ENCODE peak calls at places on chromosomes 6 and 20, in nine cellular contexts. One of them, this sample, is unnamed.

GRCh38 chr6:162777091-162777490 is 49.3 kb downstream of the PACRG start:
- DNase-seq in K562: no peak
- DNase-seq in psoas muscle: no peak
- DNase-seq in heart right ventricle: no peak
- DNase-seq in pancreas: no peak
- DNase-seq in brain microvascular endothelial cell: no peak
- DNase-seq in fibroblast of lung: no peak
- DNase-seq in mammary epithelial cell: no peak
- DNase-seq in IMR-90: no peak
- DNase-seq in this sample: no peak

GRCh38 chr6:66226099-66226498 is 519.1 kb upstream of the EYS start:
- DNase-seq in mammary epithelial cell: no peak
- DNase-seq in brain microvascular endothelial cell: no peak
- DNase-seq in pancreas: no peak
- DNase-seq in K562: no peak
- DNase-seq in psoas muscle: no peak
- DNase-seq in fibroblast of lung: peak
- DNase-seq in IMR-90: no peak
- DNase-seq in heart right ventricle: no peak
- DNase-seq in this sample: peak

GRCh38 chr20:63628246-63628975 is 1.5 kb upstream of the GMEB2 start:
- DNase-seq in IMR-90: peak
- DNase-seq in psoas muscle: peak
- DNase-seq in fibroblast of lung: peak
- DNase-seq in brain microvascular endothelial cell: peak
- DNase-seq in pancreas: peak
- DNase-seq in K562: peak
- DNase-seq in mammary epithelial cell: peak
- DNase-seq in heart right ventricle: peak
- DNase-seq in this sample: peak

GRCh38 chr6:101110814-101111213 is 229.7 kb upstream of the ASCC3 start:
- DNase-seq in heart right ventricle: no peak
- DNase-seq in K562: no peak
- DNase-seq in psoas muscle: no peak
- DNase-seq in brain microvascular endothelial cell: no peak
- DNase-seq in mammary epithelial cell: no peak
- DNase-seq in pancreas: no peak
- DNase-seq in fibroblast of lung: no peak
- DNase-seq in IMR-90: peak
- DNase-seq in this sample: peak

GRCh38 chr20:52459150-52459549 is 267.6 kb upstream of the ZFP64 start:
- DNase-seq in K562: no peak
- DNase-seq in heart right ventricle: no peak
- DNase-seq in fibroblast of lung: no peak
- DNase-seq in pancreas: no peak
- DNase-seq in mammary epithelial cell: no peak
- DNase-seq in IMR-90: no peak
- DNase-seq in brain microvascular endothelial cell: no peak
- DNase-seq in psoas muscle: no peak
- DNase-seq in this sample: no peak

GRCh38 chr20:20241966-20242365 is 125.9 kb upstream of the INSM1 start:
- DNase-seq in psoas muscle: no peak
- DNase-seq in mammary epithelial cell: no peak
- DNase-seq in heart right ventricle: no peak
- DNase-seq in IMR-90: no peak
- DNase-seq in brain microvascular endothelial cell: no peak
- DNase-seq in K562: no peak
- DNase-seq in fibroblast of lung: no peak
- DNase-seq in pancreas: no peak
- DNase-seq in this sample: no peak

GRCh38 chr6:79538481-79538971 is 1.3 kb upstream of the LCA5 start:
- DNase-seq in fibroblast of lung: peak
- DNase-seq in pancreas: no peak
- DNase-seq in brain microvascular endothelial cell: no peak
- DNase-seq in heart right ventricle: no peak
- DNase-seq in psoas muscle: no peak
- DNase-seq in K562: no peak
- DNase-seq in IMR-90: no peak
- DNase-seq in mammary epithelial cell: peak
- DNase-seq in this sample: peak

GRCh38 chr6:170290306-170291128 is at the start of gene DLL1:
- DNase-seq in K562: no peak
- DNase-seq in heart right ventricle: peak
- DNase-seq in IMR-90: peak
- DNase-seq in mammary epithelial cell: peak
- DNase-seq in fibroblast of lung: no peak
- DNase-seq in brain microvascular endothelial cell: no peak
- DNase-seq in psoas muscle: peak
- DNase-seq in pancreas: peak
- DNase-seq in this sample: peak

GRCh38 chr6:43453831-43454230 is 1.5 kb downstream of the DLK2 start:
- DNase-seq in brain microvascular endothelial cell: no peak
- DNase-seq in psoas muscle: no peak
- DNase-seq in IMR-90: no peak
- DNase-seq in fibroblast of lung: no peak
- DNase-seq in K562: no peak
- DNase-seq in heart right ventricle: no peak
- DNase-seq in pancreas: no peak
- DNase-seq in mammary epithelial cell: no peak
- DNase-seq in this sample: no peak

GRCh38 chr6:170073846-170074245 is 217.0 kb downstream of the DLL1 start:
- DNase-seq in IMR-90: no peak
- DNase-seq in psoas muscle: no peak
- DNase-seq in fibroblast of lung: no peak
- DNase-seq in pancreas: peak
- DNase-seq in K562: no peak
- DNase-seq in heart right ventricle: no peak
- DNase-seq in mammary epithelial cell: no peak
- DNase-seq in brain microvascular endothelial cell: no peak
- DNase-seq in this sample: no peak

GRCh38 chr20:59827138-59828056 is 106.0 kb downstream of the SYCP2 start:
- DNase-seq in K562: no peak
- DNase-seq in psoas muscle: no peak
- DNase-seq in pancreas: no peak
- DNase-seq in IMR-90: no peak
- DNase-seq in brain microvascular endothelial cell: no peak
- DNase-seq in mammary epithelial cell: no peak
- DNase-seq in fibroblast of lung: no peak
- DNase-seq in heart right ventricle: no peak
- DNase-seq in this sample: no peak

GRCh38 chr6:34229877-34230276 is 6.8 kb upstream of the HMGA1 start:
- DNase-seq in IMR-90: no peak
- DNase-seq in brain microvascular endothelial cell: no peak
- DNase-seq in psoas muscle: peak
- DNase-seq in pancreas: no peak
- DNase-seq in fibroblast of lung: no peak
- DNase-seq in K562: no peak
- DNase-seq in mammary epithelial cell: no peak
- DNase-seq in heart right ventricle: no peak
- DNase-seq in this sample: no peak

GRCh38 chr20:2738734-2739398 is 46.3 kb downstream of the EBF4 start:
- DNase-seq in fibroblast of lung: no peak
- DNase-seq in heart right ventricle: no peak
- DNase-seq in K562: no peak
- DNase-seq in brain microvascular endothelial cell: no peak
- DNase-seq in pancreas: no peak
- DNase-seq in IMR-90: no peak
- DNase-seq in psoas muscle: no peak
- DNase-seq in mammary epithelial cell: no peak
- DNase-seq in this sample: no peak

GRCh38 chr6:56841372-56841749 is 113.5 kb upstream of the BEND6 start:
- DNase-seq in psoas muscle: no peak
- DNase-seq in brain microvascular endothelial cell: no peak
- DNase-seq in K562: no peak
- DNase-seq in mammary epithelial cell: no peak
- DNase-seq in IMR-90: no peak
- DNase-seq in heart right ventricle: no peak
- DNase-seq in pancreas: no peak
- DNase-seq in fibroblast of lung: no peak
- DNase-seq in this sample: no peak
- H3K4me3 ChIP-seq in psoas muscle: peak
- H3K4me3 ChIP-seq in brain microvascular endothelial cell: no peak
- H3K4me3 ChIP-seq in K562: no peak
- H3K4me3 ChIP-seq in mammary epithelial cell: no peak
- H3K4me3 ChIP-seq in IMR-90: peak
- H3K4me3 ChIP-seq in heart right ventricle: peak
- H3K4me3 ChIP-seq in pancreas: no peak
- H3K4me3 ChIP-seq in fibroblast of lung: peak
- H3K4me3 ChIP-seq in this sample: no peak

GRCh38 chr20:43755390-43755789 is 28.6 kb upstream of the GTSF1L start:
- DNase-seq in psoas muscle: no peak
- DNase-seq in K562: no peak
- DNase-seq in pancreas: no peak
- DNase-seq in heart right ventricle: no peak
- DNase-seq in mammary epithelial cell: no peak
- DNase-seq in IMR-90: peak
- DNase-seq in brain microvascular endothelial cell: peak
- DNase-seq in fibroblast of lung: peak
- DNase-seq in this sample: no peak

GRCh38 chr20:43750774-43751166 is 24.0 kb upstream of the GTSF1L start:
- DNase-seq in IMR-90: no peak
- DNase-seq in heart right ventricle: no peak
- DNase-seq in K562: no peak
- DNase-seq in mammary epithelial cell: no peak
- DNase-seq in pancreas: no peak
- DNase-seq in psoas muscle: no peak
- DNase-seq in brain microvascular endothelial cell: no peak
- DNase-seq in fibroblast of lung: no peak
- DNase-seq in this sample: no peak

GRCh38 chr20:43751167-43752050 is 24.6 kb upstream of the GTSF1L start:
- DNase-seq in psoas muscle: no peak
- DNase-seq in heart right ventricle: no peak
- DNase-seq in brain microvascular endothelial cell: peak
- DNase-seq in IMR-90: peak
- DNase-seq in K562: no peak
- DNase-seq in fibroblast of lung: peak
- DNase-seq in mammary epithelial cell: peak
- DNase-seq in pancreas: no peak
- DNase-seq in this sample: no peak

GRCh38 chr20:43752051-43752360 is 25.2 kb upstream of the GTSF1L start:
- DNase-seq in pancreas: no peak
- DNase-seq in fibroblast of lung: no peak
- DNase-seq in brain microvascular endothelial cell: no peak
- DNase-seq in heart right ventricle: no peak
- DNase-seq in psoas muscle: no peak
- DNase-seq in K562: no peak
- DNase-seq in IMR-90: no peak
- DNase-seq in mammary epithelial cell: no peak
- DNase-seq in this sample: no peak

GRCh38 chr20:43752561-43753301 is 25.9 kb upstream of the GTSF1L start:
- DNase-seq in mammary epithelial cell: peak
- DNase-seq in fibroblast of lung: peak
- DNase-seq in K562: no peak
- DNase-seq in brain microvascular endothelial cell: peak
- DNase-seq in pancreas: no peak
- DNase-seq in heart right ventricle: no peak
- DNase-seq in IMR-90: peak
- DNase-seq in psoas muscle: no peak
- DNase-seq in this sample: no peak
- H3K27ac ChIP-seq in mammary epithelial cell: no peak
- H3K27ac ChIP-seq in fibroblast of lung: peak
- H3K27ac ChIP-seq in K562: no peak
- H3K27ac ChIP-seq in brain microvascular endothelial cell: peak
- H3K27ac ChIP-seq in pancreas: no peak
- H3K27ac ChIP-seq in heart right ventricle: no peak
- H3K27ac ChIP-seq in IMR-90: no peak
- H3K27ac ChIP-seq in psoas muscle: no peak
- H3K27ac ChIP-seq in this sample: no peak

GRCh38 chr6:83466328-83466727 is 35.5 kb upstream of the ME1 start:
- DNase-seq in IMR-90: no peak
- DNase-seq in heart right ventricle: no peak
- DNase-seq in mammary epithelial cell: no peak
- DNase-seq in fibroblast of lung: no peak
- DNase-seq in K562: no peak
- DNase-seq in pancreas: no peak
- DNase-seq in brain microvascular endothelial cell: no peak
- DNase-seq in psoas muscle: no peak
- DNase-seq in this sample: no peak

GRCh38 chr6:83472767-83473166 is 39.6 kb upstream of the PRSS35 start:
- DNase-seq in pancreas: no peak
- DNase-seq in fibroblast of lung: no peak
- DNase-seq in psoas muscle: no peak
- DNase-seq in IMR-90: no peak
- DNase-seq in mammary epithelial cell: no peak
- DNase-seq in K562: no peak
- DNase-seq in heart right ventricle: no peak
- DNase-seq in brain microvascular endothelial cell: no peak
- DNase-seq in this sample: no peak

GRCh38 chr6:83467620-83468036 is 36.8 kb upstream of the ME1 start:
- DNase-seq in psoas muscle: peak
- DNase-seq in pancreas: no peak
- DNase-seq in heart right ventricle: peak
- DNase-seq in mammary epithelial cell: no peak
- DNase-seq in K562: no peak
- DNase-seq in fibroblast of lung: no peak
- DNase-seq in IMR-90: no peak
- DNase-seq in brain microvascular endothelial cell: no peak
- DNase-seq in this sample: no peak

GRCh38 chr6:83474309-83474708 is 38.0 kb upstream of the PRSS35 start:
- DNase-seq in fibroblast of lung: peak
- DNase-seq in brain microvascular endothelial cell: peak
- DNase-seq in psoas muscle: no peak
- DNase-seq in IMR-90: peak
- DNase-seq in heart right ventricle: peak
- DNase-seq in pancreas: no peak
- DNase-seq in K562: no peak
- DNase-seq in mammary epithelial cell: no peak
- DNase-seq in this sample: peak

DNA sequence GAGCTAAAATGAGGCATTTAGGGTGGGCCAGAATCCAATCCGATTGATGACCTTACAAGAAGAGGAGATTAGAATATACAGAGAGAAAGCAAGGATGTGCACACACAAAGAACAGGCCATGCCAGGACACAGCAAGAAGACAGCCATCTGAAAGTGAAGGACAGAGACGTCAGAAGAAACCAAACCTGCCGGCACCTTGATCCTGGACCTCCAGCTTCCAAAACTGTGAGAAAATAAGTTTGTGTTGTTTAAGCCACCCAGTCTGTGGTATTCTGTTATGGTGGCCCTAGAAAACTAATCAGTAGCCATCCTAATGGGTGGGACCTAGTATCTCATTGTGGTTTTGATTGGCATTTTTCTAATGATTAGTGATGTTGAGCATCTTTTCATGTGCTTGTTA is 39.7 kb upstream of the ME1 start:
- DNase-seq in mammary epithelial cell: no peak
- DNase-seq in K562: no peak
- DNase-seq in brain microvascular endothelial cell: no peak
- DNase-seq in heart right ventricle: no peak
- DNase-seq in pancreas: no peak
- DNase-seq in IMR-90: no peak
- DNase-seq in psoas muscle: no peak
- DNase-seq in fibroblast of lung: no peak
- DNase-seq in this sample: no peak
- TF ChIP-seq CTCF in mammary epithelial cell: no peak
- TF ChIP-seq CTCF in K562: no peak
- TF ChIP-seq CTCF in brain microvascular endothelial cell: no peak
- TF ChIP-seq CTCF in heart right ventricle: no peak
- TF ChIP-seq CTCF in pancreas: no peak
- TF ChIP-seq CTCF in IMR-90: no peak
- TF ChIP-seq CTCF in psoas muscle: no peak
- TF ChIP-seq CTCF in fibroblast of lung: no peak
- TF ChIP-seq CTCF in this sample: no peak

DNA sequence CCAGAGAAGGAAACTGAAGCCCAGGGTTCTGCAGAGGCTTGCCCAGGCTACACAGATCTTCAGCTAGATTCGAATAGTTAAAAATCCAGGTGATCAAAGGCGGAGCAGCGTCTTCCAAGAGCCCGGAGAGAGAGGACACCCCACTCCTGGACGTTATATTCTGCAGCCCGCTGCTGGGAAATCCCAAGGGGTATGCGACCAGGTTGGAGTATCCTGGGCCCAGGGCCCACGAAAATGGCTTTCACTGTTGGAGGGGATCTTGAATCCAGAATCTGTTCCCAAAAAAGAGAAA is 44.9 kb upstream of the HLA-E start:
- DNase-seq in pancreas: no peak
- DNase-seq in K562: no peak
- DNase-seq in heart right ventricle: no peak
- DNase-seq in brain microvascular endothelial cell: no peak
- DNase-seq in IMR-90: no peak
- DNase-seq in mammary epithelial cell: no peak
- DNase-seq in psoas muscle: no peak
- DNase-seq in fibroblast of lung: no peak
- DNase-seq in this sample: no peak
- H3K4me3 ChIP-seq in pancreas: no peak
- H3K4me3 ChIP-seq in K562: no peak
- H3K4me3 ChIP-seq in heart right ventricle: no peak
- H3K4me3 ChIP-seq in brain microvascular endothelial cell: no peak
- H3K4me3 ChIP-seq in IMR-90: no peak
- H3K4me3 ChIP-seq in mammary epithelial cell: no peak
- H3K4me3 ChIP-seq in psoas muscle: no peak
- H3K4me3 ChIP-seq in fibroblast of lung: no peak
- H3K4me3 ChIP-seq in this sample: no peak

This sample was measured in A673.